ENCODE peak calls at places on chromosomes 1 and 21, in five cellular contexts. X is A549, L is tibial artery, E is AG04450, A is thoracic aorta. B is an unnamed sample.

GRCh38 chr1:233033366-233033765 is 83.0 kb downstream of the NTPCR start:
- DNase-seq in X (no peak), L (no peak), E (no peak), A (no peak), B (peak)

GRCh38 chr1:78491311-78492071 is 717 bp downstream of the PTGFR start:
- DNase-seq in X (no peak), L (peak), E (no peak), A (no peak), B (no peak)

GRCh38 chr1:53069265-53069662 is 7.3 kb downstream of the PODN start:
- DNase-seq in X (no peak), L (peak), E (no peak), A (no peak), B (no peak)

GRCh38 chr1:66177483-66177882 is 356.5 kb upstream of the SGIP1 start:
- DNase-seq in X (no peak), L (no peak), E (no peak), A (no peak), B (no peak)

GRCh38 chr1:5304702-5305101 is 650.3 kb downstream of the AJAP1 start:
- DNase-seq in X (no peak), L (no peak), E (no peak), A (no peak), B (no peak)

GRCh38 chr1:190560161-190560681 is 82.6 kb upstream of the BRINP3 start:
- DNase-seq in X (no peak), L (no peak), E (no peak), A (no peak), B (no peak)

GRCh38 chr1:51636765-51637522 is 20.1 kb downstream of the OSBPL9 start:
- DNase-seq in X (no peak), L (peak), E (peak), A (peak), B (peak)

GRCh38 chr1:201021333-201022177 is 2.0 kb downstream of the KIF21B start:
- DNase-seq in X (no peak), L (no peak), E (no peak), A (no peak), B (no peak)

GRCh38 chr1:43506233-43506632 is 24.4 kb upstream of the PTPRF start:
- DNase-seq in X (no peak), L (no peak), E (no peak), A (no peak), B (no peak)

DNA sequence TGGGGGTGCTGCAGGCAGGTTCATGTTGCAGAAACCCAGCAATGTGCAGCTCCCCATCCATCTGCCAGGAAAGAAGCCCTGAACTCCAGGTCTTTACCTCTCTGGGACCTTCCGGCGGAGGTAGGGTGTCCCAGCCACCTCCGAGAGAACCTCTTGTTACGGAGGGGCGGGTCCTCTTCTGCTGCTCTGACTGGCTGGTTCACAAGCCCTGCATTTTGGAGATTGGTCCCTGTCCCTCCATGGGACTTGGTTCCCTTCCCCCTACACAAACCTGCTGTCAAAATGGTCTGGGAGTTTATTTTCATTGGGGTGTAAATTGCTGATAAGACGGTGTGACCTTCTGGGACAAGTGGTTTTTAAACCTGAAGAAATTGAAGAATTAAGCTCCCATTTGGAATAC is 8.0 kb upstream of the CELSR2 start:
- DNase-seq in X (no peak), L (no peak), E (no peak), A (no peak), B (no peak)
- H3K4me3 ChIP-seq in X (no peak), L (no peak), E (no peak), A (no peak), B (no peak)

DNA sequence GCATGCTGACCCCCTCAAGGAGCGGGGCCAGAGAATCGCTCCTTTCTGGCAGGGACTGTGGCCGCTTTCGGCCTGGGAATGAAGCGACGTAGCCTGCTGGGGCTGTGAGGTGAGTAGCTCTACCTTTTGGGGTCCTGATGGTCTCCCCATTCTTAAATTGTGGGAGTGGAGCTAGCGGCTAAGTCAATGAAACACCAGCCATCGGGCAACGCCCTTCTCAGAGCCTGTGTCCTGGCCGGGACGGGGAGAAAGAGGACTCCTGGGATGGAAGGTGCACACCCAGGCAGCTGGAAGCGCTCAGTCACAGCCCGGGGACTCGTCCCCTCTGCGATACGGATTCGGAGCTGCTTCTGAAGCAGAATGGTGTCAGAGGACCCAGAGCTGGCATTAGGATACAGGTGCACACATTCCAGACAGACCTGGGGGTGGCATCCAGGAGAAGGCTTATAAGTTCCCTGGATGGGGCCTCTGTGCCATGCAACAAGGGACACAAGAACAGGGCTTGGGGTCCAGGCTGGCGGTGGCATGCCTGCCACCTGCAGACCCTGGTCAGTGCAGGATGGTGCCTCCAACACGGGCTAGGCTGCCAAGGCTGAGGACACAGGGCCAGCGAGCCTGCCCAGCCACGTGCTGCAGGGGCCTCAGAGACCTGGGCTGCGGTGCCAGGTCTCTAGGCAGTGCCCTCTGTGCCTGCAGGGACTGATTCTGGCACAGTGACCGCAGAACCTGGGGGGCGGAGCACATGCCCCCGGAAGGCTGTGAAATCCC is 945 bp upstream of the WNT9A start:
- DNase-seq in X (peak), L (no peak), E (no peak), A (no peak), B (no peak)
- H3K4me3 ChIP-seq in X (peak), L (peak), E (peak), A (peak), B (peak)

GRCh38 chr1:214219916-214220315 is 61.0 kb upstream of the SMYD2 start:
- DNase-seq in X (peak), L (no peak), E (no peak), A (no peak), B (no peak)

GRCh38 chr1:214220891-214221290 is 60.1 kb upstream of the SMYD2 start:
- DNase-seq in X (no peak), L (no peak), E (no peak), A (no peak), B (no peak)

GRCh38 chr1:214229736-214230135 is 51.2 kb upstream of the SMYD2 start:
- DNase-seq in X (no peak), L (no peak), E (no peak), A (no peak), B (no peak)

GRCh38 chr1:214228976-214229375 is 52.0 kb upstream of the SMYD2 start:
- DNase-seq in X (no peak), L (no peak), E (no peak), A (no peak), B (no peak)

DNA sequence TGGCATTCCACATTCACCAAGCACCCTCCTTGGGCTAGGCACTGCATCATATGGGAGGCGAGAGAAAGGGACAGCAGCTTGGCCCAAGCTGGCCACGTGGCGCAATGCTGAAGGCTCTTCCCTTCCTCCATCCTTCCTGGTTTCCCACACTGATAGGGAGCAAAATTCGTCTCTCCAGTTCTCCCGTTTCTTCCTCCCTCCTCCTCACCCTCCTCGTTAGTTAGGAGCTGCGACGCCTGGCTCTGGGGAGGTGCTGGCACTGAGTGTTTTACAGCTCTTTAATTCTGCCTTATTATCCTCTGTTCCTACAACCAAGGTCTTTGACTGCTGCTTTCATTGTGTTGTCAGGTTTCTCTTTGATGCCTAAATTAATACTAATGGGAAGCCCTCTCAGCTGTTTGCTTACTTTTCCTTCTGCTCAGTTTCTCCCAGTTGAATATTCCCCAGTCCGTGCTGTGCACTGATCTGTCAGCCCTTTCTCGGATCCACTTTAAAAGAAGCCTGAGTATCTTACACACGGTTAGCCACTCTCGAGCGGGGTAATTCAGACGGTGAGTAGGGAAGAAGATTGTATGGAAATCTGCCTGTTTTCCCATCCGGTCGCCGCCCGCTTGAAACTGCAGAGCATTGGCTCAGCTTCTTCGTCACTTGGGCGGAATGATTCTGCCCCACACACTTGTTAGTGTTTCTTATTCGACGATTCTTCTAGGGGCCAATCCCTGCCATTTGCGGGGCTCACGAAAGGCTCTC is 56.2 kb upstream of the SMYD2 start:
- DNase-seq in X (no peak), L (no peak), E (no peak), A (no peak), B (no peak)
- H3K4me3 ChIP-seq in X (no peak), L (peak), E (peak), A (peak), B (peak)

GRCh38 chr21:45533731-45534571 is 8.3 kb downstream of the SLC19A1 start:
- DNase-seq in X (no peak), L (no peak), E (no peak), A (no peak), B (no peak)
- H3K4me3 ChIP-seq in X (no peak), L (no peak), E (no peak), A (no peak), B (no peak)

DNA sequence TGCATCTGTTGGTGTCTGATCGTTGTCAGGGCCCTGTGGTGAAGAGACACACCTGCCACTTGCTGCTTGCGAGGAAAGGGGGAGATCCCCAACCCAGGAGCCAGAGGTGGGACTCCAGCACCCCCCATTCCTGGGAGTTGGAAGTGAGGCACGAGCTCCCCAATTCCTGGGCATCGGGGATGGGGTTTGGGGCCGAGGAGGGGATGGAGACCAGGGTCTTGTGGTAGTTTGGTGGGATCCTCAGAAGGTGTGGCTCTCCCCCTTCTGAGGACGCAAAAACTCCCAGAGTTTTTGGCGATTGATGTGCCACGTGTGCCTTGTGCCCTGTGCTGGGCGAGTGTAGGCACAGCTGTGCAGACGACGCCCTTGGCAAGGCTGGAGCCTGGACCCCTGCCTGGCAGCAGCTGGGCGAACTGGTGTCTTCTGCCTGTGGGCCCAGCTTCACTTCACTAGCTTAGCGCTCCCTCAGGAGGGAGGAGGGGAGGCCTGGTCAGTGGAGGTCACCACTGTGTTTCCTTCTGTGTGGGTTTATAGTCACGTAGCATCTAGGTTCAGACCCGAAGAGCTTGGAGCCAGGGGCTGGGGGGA is 2.6 kb downstream of the GUK1 start:
- DNase-seq in X (no peak), L (no peak), E (no peak), A (no peak), B (no peak)
- H3K4me3 ChIP-seq in X (no peak), L (no peak), E (no peak), A (peak), B (no peak)

GRCh38 chr1:112320035-112320429 is 76.0 kb upstream of the CTTNBP2NL start:
- DNase-seq in X (no peak), L (no peak), E (no peak), A (no peak), B (no peak)
- H3K4me3 ChIP-seq in X (no peak), L (no peak), E (no peak), A (no peak), B (no peak)

GRCh38 chr1:62100442-62100841 is 94.2 kb upstream of the L1TD1 start:
- DNase-seq in X (no peak), L (no peak), E (no peak), A (no peak), B (no peak)
- H3K4me3 ChIP-seq in X (no peak), L (no peak), E (no peak), A (no peak), B (no peak)

GRCh38 chr1:59698386-59698785 is 116.4 kb upstream of the HOOK1 start:
- DNase-seq in X (no peak), L (no peak), E (no peak), A (no peak), B (no peak)

GRCh38 chr1:59695301-59695700 is 119.4 kb upstream of the HOOK1 start:
- DNase-seq in X (no peak), L (no peak), E (no peak), A (no peak), B (no peak)

GRCh38 chr1:59696421-59697115 is 118.2 kb upstream of the HOOK1 start:
- DNase-seq in X (no peak), L (no peak), E (no peak), A (no peak), B (no peak)

GRCh38 chr1:59699227-59699847 is 115.4 kb upstream of the HOOK1 start:
- DNase-seq in X (peak), L (no peak), E (no peak), A (no peak), B (no peak)

DNA sequence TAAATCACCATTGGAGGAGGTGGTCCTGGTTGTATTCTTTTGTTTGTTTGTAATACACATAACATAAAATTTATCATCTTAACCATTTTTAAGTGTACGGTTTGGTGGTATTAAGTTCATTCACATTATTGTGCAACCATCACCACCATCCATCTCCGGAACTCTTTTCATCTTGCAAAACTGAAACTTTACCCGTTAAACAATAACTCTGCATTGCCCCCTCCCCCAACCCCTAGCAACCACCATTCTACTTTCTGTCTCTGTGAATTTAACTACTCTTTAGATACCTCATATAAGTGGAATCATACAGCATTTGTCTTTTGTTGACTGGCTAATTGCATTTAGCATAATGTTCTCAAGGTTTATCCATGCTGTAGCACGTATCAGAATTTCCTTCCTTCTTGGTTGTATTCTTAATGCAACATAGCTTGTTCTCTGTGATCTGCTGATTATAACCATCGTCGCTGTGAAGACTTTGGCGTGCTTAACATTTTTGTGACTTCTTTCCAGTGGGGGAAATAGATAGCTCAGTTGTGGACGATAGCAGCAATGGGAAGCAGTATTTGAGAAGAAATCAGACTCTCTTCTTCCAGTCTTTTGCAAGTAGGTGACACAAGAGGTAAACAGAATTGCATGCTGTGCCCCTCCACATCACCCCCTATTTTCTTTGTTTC is 117.5 kb upstream of the HOOK1 start:
- DNase-seq in X (no peak), L (no peak), E (no peak), A (no peak), B (no peak)
- H3K4me3 ChIP-seq in X (no peak), L (no peak), E (no peak), A (no peak), B (no peak)

DNA sequence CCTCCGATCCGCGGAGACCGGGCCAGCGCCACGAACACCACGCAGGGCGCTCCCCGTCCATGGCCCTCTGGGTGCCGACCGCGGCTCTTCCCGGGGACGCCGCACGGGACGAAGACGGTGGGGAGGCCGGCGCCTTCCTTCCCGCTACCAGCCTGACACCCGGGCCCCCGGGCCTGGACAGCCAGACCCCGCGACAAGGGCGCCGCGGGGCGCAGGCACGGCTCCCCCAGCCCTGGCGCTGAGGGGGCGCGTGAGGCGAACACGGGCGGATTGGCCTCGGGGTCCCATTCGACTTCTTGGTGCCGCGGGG is 629 bp upstream of the NOC2L start:
- DNase-seq in X (no peak), L (no peak), E (no peak), A (no peak), B (no peak)
- H3K4me3 ChIP-seq in X (peak), L (peak), E (peak), A (peak), B (peak)